ENCODE peak calls at places on chromosomes 6 and 20, in nine cellular contexts. K is B cell; S is thoracic aorta; J is astrocyte of the cerebellum; Z is psoas muscle; C is astrocyte of the spinal cord; G is right atrium auricular region; F is CD8-positive, alpha-beta T cell; B is left ventricle myocardium inferior. O is an unnamed sample.

GRCh38 chr6:34284563-34285545 is 36.0 kb upstream of the SMIM29 start:
- DNase-seq in K (peak), S (no peak), J (peak), Z (peak), C (peak), G (no peak), F (no peak), B (peak), O (no peak)

GRCh38 chr6:170292778-170293164 is 1.9 kb upstream of the DLL1 start:
- DNase-seq in K (no peak), S (no peak), J (no peak), Z (no peak), C (no peak), G (no peak), F (no peak), B (no peak), O (no peak)

GRCh38 chr6:13866291-13866690 is 51.9 kb upstream of the MCUR1 start:
- DNase-seq in K (no peak), S (no peak), J (no peak), Z (no peak), C (no peak), G (no peak), F (no peak), B (no peak), O (no peak)

GRCh38 chr6:57267586-57268293 is 45.6 kb upstream of the RAB23 start:
- DNase-seq in K (peak), S (no peak), J (peak), Z (no peak), C (peak), G (no peak), F (no peak), B (no peak), O (peak)

GRCh38 chr6:13318821-13319220 is 9.5 kb downstream of the TBC1D7 start:
- DNase-seq in K (no peak), S (no peak), J (no peak), Z (no peak), C (no peak), G (no peak), F (no peak), B (no peak), O (no peak)

GRCh38 chr6:32933661-32934085 is 7.2 kb downstream of the HLA-DMB start:
- DNase-seq in K (peak), S (peak), J (peak), Z (peak), C (peak), G (peak), F (peak), B (peak), O (peak)

GRCh38 chr6:41502607-41503434 is 43.4 kb upstream of the FOXP4 start:
- DNase-seq in K (peak), S (no peak), J (no peak), Z (peak), C (no peak), G (peak), F (no peak), B (peak), O (no peak)

GRCh38 chr20:61969806-61970205 is 95.9 kb downstream of the TAF4 start:
- DNase-seq in K (no peak), S (no peak), J (no peak), Z (no peak), C (no peak), G (no peak), F (no peak), B (no peak), O (no peak)

GRCh38 chr6:1388927-1389790 is at the start of gene FOXF2:
- DNase-seq in K (peak), S (no peak), J (no peak), Z (peak), C (no peak), G (no peak), F (no peak), B (no peak), O (peak)

GRCh38 chr6:114063956-114064355 is 93.0 kb upstream of the HDAC2 start:
- DNase-seq in K (no peak), S (no peak), J (no peak), Z (no peak), C (no peak), G (no peak), F (no peak), B (no peak), O (no peak)

GRCh38 chr20:62710886-62711702 is 2.5 kb downstream of the NTSR1 start:
- DNase-seq in K (no peak), S (no peak), J (no peak), Z (no peak), C (no peak), G (no peak), F (no peak), B (no peak), O (no peak)

GRCh38 chr6:157240059-157240959 is 83.0 kb downstream of the TMEM242 start:
- DNase-seq in K (no peak), S (peak), J (no peak), Z (peak), C (peak), G (peak), F (no peak), B (no peak), O (no peak)

GRCh38 chr6:83432626-83433025 is 1.8 kb upstream of the ME1 start:
- DNase-seq in K (no peak), S (no peak), J (no peak), Z (no peak), C (no peak), G (no peak), F (no peak), B (no peak), O (no peak)

GRCh38 chr20:44728835-44729342 is 13.7 kb downstream of the CCN5 start:
- DNase-seq in K (no peak), S (no peak), J (no peak), Z (peak), C (peak), G (peak), F (no peak), B (peak), O (no peak)

GRCh38 chr6:6694825-6695710 is 106.5 kb downstream of the LY86 start:
- DNase-seq in K (no peak), S (no peak), J (no peak), Z (peak), C (no peak), G (no peak), F (no peak), B (peak), O (no peak)

GRCh38 chr20:823326-823902 is 10.1 kb upstream of the FAM110A start:
- DNase-seq in K (no peak), S (no peak), J (no peak), Z (no peak), C (no peak), G (no peak), F (no peak), B (no peak), O (peak)

GRCh38 chr20:36644032-36644712 is 1.8 kb downstream of the SLA2 start:
- DNase-seq in K (no peak), S (no peak), J (no peak), Z (no peak), C (no peak), G (no peak), F (peak), B (no peak), O (no peak)

GRCh38 chr20:61779176-61779965 is 286.3 kb downstream of the TAF4 start:
- DNase-seq in K (no peak), S (no peak), J (no peak), Z (no peak), C (no peak), G (no peak), F (no peak), B (no peak), O (no peak)

GRCh38 chr6:163573503-163574179 is 159.1 kb downstream of the QKI start:
- DNase-seq in K (no peak), S (no peak), J (no peak), Z (no peak), C (no peak), G (no peak), F (no peak), B (no peak), O (no peak)

GRCh38 chr6:151388997-151389639 is 2.2 kb downstream of the ZBTB2 start:
- DNase-seq in K (no peak), S (no peak), J (no peak), Z (no peak), C (no peak), G (no peak), F (no peak), B (no peak), O (no peak)

GRCh38 chr6:20366082-20366834 is 35.4 kb upstream of the E2F3 start:
- DNase-seq in K (peak), S (no peak), J (no peak), Z (no peak), C (no peak), G (no peak), F (peak), B (no peak), O (no peak)

GRCh38 chr6:165910184-165910583 is 247.1 kb upstream of the PDE10A start:
- DNase-seq in K (no peak), S (no peak), J (no peak), Z (no peak), C (no peak), G (no peak), F (no peak), B (no peak), O (no peak)

GRCh38 chr20:57400821-57401564 is 9.8 kb downstream of the RBM38 start:
- DNase-seq in K (peak), S (no peak), J (no peak), Z (peak), C (no peak), G (no peak), F (no peak), B (no peak), O (peak)

GRCh38 chr6:124792386-124792785 is 169.9 kb upstream of the RNF217 start:
- DNase-seq in K (no peak), S (no peak), J (no peak), Z (no peak), C (no peak), G (no peak), F (no peak), B (no peak), O (no peak)

GRCh38 chr6:77568570-77568969 is 84.3 kb upstream of the MEI4 start:
- DNase-seq in K (no peak), S (no peak), J (no peak), Z (no peak), C (no peak), G (no peak), F (no peak), B (no peak), O (no peak)

GRCh38 chr20:3669710-3670367 is 6.6 kb upstream of the GFRA4 start:
- DNase-seq in K (no peak), S (no peak), J (no peak), Z (no peak), C (no peak), G (no peak), F (no peak), B (no peak), O (no peak)

GRCh38 chr20:32227744-32228688 is 20.3 kb downstream of the POFUT1 start:
- DNase-seq in K (no peak), S (no peak), J (no peak), Z (no peak), C (no peak), G (no peak), F (no peak), B (peak), O (no peak)

GRCh38 chr6:7593234-7593633 is 3.2 kb downstream of the SNRNP48 start:
- DNase-seq in K (no peak), S (no peak), J (no peak), Z (no peak), C (no peak), G (no peak), F (no peak), B (no peak), O (no peak)

GRCh38 chr20:64188682-64189529 is 24.7 kb downstream of the MYT1 start:
- DNase-seq in K (no peak), S (no peak), J (no peak), Z (no peak), C (peak), G (no peak), F (no peak), B (no peak), O (peak)

GRCh38 chr6:53647437-53648094 is 18.0 kb downstream of the KLHL31 start:
- DNase-seq in K (peak), S (no peak), J (no peak), Z (no peak), C (no peak), G (no peak), F (no peak), B (no peak), O (no peak)

GRCh38 chr6:37525460-37526357 is 26.0 kb upstream of the CCDC167 start:
- DNase-seq in K (no peak), S (no peak), J (no peak), Z (no peak), C (peak), G (no peak), F (no peak), B (no peak), O (no peak)

GRCh38 chr6:103783344-103783743 is 1076.4 kb downstream of the HACE1 start:
- DNase-seq in K (no peak), S (no peak), J (no peak), Z (no peak), C (no peak), G (no peak), F (no peak), B (no peak), O (no peak)

GRCh38 chr6:44730771-44731391 is 343.4 kb downstream of the CDC5L start:
- DNase-seq in K (no peak), S (no peak), J (peak), Z (no peak), C (peak), G (no peak), F (no peak), B (no peak), O (no peak)

GRCh38 chr6:46903175-46903574 is 18.6 kb downstream of the ADGRF5 start:
- DNase-seq in K (no peak), S (no peak), J (no peak), Z (no peak), C (no peak), G (no peak), F (no peak), B (peak), O (no peak)
- TF ChIP-seq CTCF in K (no peak), S (no peak), J (no peak), Z (no peak), C (no peak), G (no peak), F (no peak), B (no peak), O (no peak)

GRCh38 chr20:48295445-48295903 is 510.2 kb upstream of the SULF2 start:
- DNase-seq in K (no peak), S (no peak), J (peak), Z (no peak), C (peak), G (no peak), F (no peak), B (no peak), O (no peak)
- TF ChIP-seq CTCF in K (no peak), S (peak), J (peak), Z (no peak), C (peak), G (no peak), F (no peak), B (peak), O (no peak)

DNA sequence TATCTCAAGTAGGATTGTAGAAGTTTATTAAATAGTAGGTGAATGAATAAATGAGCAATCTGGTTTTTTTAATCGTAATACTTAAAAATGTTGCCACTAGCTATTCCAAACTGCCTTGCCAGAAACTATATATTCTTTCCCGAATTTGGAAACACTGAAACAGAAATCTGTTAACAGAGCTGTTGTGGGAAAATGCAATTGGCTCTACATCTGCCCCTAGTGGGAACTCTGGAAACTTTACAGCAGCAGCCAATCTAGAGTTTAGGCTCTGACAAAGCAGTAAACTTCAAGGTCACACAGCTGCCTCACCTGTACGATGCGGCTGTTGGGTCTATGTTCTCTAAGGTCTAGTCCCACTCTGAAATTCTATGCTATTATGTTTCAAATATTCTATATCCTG is 41.7 kb downstream of the SYNE1 start:
- DNase-seq in K (no peak), S (no peak), J (no peak), Z (no peak), C (no peak), G (no peak), F (no peak), B (no peak), O (no peak)
- TF ChIP-seq CTCF in K (no peak), S (peak), J (peak), Z (no peak), C (peak), G (peak), F (no peak), B (peak), O (peak)

DNA sequence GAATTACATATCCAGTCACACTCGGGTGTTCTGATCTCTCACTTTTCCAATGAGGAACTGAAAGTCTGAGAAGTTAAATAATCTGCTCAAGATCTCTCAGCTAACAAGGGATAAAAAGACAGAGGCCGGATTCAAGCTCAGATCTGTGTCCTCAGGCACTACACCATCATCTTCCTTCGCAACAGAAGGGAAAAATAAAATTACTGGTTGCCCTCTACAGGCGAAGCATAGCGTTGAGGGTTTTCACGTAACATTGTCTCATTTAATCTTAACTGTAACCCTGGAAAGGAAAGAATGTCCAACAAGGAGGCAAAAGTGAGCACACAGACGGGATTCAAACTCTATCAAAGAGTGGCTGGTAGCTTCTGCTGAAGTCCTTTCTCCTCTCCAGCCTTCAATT is 67.8 kb upstream of the ANKEF1 start:
- DNase-seq in K (no peak), S (no peak), J (no peak), Z (no peak), C (no peak), G (no peak), F (no peak), B (no peak), O (no peak)
- TF ChIP-seq CTCF in K (no peak), S (peak), J (peak), Z (no peak), C (peak), G (peak), F (no peak), B (no peak), O (peak)

GRCh38 chr20:51352790-51353189 is 189.7 kb downstream of the NFATC2 start:
- DNase-seq in K (no peak), S (no peak), J (no peak), Z (no peak), C (no peak), G (no peak), F (no peak), B (no peak), O (no peak)
- TF ChIP-seq CTCF in K (no peak), S (no peak), J (no peak), Z (no peak), C (no peak), G (no peak), F (no peak), B (no peak), O (no peak)

GRCh38 chr6:159169557-159170332 is 545 bp downstream of the FNDC1 start:
- DNase-seq in K (peak), S (no peak), J (peak), Z (no peak), C (peak), G (no peak), F (no peak), B (peak), O (peak)

GRCh38 chr6:159168536-159169192 is 536 bp upstream of the FNDC1 start:
- DNase-seq in K (peak), S (no peak), J (no peak), Z (peak), C (peak), G (no peak), F (no peak), B (peak), O (peak)

GRCh38 chr6:159170333-159170672 is 1.1 kb downstream of the FNDC1 start:
- DNase-seq in K (no peak), S (no peak), J (peak), Z (no peak), C (peak), G (no peak), F (no peak), B (no peak), O (no peak)

GRCh38 chr6:159170999-159171712 is 2.0 kb downstream of the FNDC1 start:
- DNase-seq in K (no peak), S (no peak), J (peak), Z (no peak), C (peak), G (no peak), F (no peak), B (peak), O (no peak)

DNA sequence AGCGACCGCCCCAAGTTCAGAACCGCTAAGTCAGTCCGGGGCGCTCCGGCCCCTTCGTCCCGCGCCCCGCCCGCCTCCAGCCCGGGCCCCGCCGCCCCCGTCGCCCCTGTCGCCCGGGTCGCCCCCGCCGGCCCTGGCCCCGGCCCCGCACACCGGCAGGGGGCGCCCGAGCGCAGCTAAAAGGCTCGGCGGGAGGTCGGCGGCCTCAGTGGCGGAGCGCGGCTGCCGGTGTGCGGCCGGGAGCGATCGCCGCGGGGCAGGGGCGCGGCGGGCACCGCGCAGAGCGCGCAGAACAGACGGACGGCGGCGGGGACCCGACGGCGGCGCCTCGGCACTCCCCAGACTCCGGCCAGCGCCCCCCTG is at the start of gene FNDC1:
- DNase-seq in K (peak), S (no peak), J (no peak), Z (peak), C (no peak), G (no peak), F (no peak), B (peak), O (peak)
- TF ChIP-seq CTCF in K (peak), S (no peak), J (no peak), Z (peak), C (peak), G (no peak), F (no peak), B (no peak), O (no peak)

GRCh38 chr6:85126448-85127178 is 323.3 kb upstream of the NT5E start:
- DNase-seq in K (no peak), S (no peak), J (no peak), Z (peak), C (peak), G (peak), F (no peak), B (peak), O (peak)
- TF ChIP-seq CTCF in K (no peak), S (peak), J (peak), Z (peak), C (peak), G (peak), F (no peak), B (peak), O (peak)

DNA sequence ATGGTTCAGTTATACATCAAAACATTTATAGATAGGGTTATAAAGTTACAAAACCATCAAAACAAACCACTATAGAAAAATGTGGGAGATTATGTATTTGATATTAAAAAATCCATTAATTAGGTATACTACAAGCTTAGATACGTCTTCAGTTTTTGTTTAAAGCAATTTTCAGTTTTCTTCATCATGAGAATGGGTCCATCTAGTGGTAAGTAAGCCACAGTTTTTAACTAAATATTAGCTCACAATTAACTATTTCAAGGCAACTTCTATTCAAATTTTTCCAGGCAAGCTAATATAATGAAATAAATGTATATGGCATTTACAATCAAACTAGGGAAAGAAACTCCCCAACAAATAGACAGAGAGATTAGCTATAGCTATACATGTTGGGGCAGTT is 44.4 kb downstream of the RNGTT start:
- DNase-seq in K (no peak), S (no peak), J (no peak), Z (no peak), C (no peak), G (no peak), F (no peak), B (no peak), O (no peak)
- TF ChIP-seq CTCF in K (peak), S (peak), J (no peak), Z (no peak), C (peak), G (no peak), F (no peak), B (no peak), O (peak)